ENCODE peak calls at places on chromosomes 12 and 14, in six cellular contexts. One of them, this sample, is unnamed.

GRCh38 chr12:56160160-56160763 is 2.1 kb downstream of the MYL6 start:
- DNase-seq in dermis microvascular lymphatic vessel endothelial cell: peak
- DNase-seq in mucosa of gallbladder: peak
- DNase-seq in D341Med: no peak
- DNase-seq in SW 1271: peak
- DNase-seq in GOT3: no peak
- DNase-seq in this sample: peak

GRCh38 chr12:92938018-92938417 is 8.9 kb upstream of the EEA1 start:
- DNase-seq in D341Med: no peak
- DNase-seq in dermis microvascular lymphatic vessel endothelial cell: no peak
- DNase-seq in mucosa of gallbladder: no peak
- DNase-seq in SW 1271: no peak
- DNase-seq in GOT3: no peak
- DNase-seq in this sample: no peak

GRCh38 chr12:117096643-117097042 is 2.6 kb downstream of the TESC start:
- DNase-seq in dermis microvascular lymphatic vessel endothelial cell: no peak
- DNase-seq in GOT3: no peak
- DNase-seq in mucosa of gallbladder: no peak
- DNase-seq in D341Med: no peak
- DNase-seq in SW 1271: no peak
- DNase-seq in this sample: no peak

GRCh38 chr14:43795600-43796228 is 711.4 kb downstream of the FSCB start:
- DNase-seq in GOT3: no peak
- DNase-seq in dermis microvascular lymphatic vessel endothelial cell: no peak
- DNase-seq in SW 1271: no peak
- DNase-seq in D341Med: peak
- DNase-seq in mucosa of gallbladder: no peak
- DNase-seq in this sample: no peak

GRCh38 chr14:102362084-102362483 is 606 bp downstream of the CINP start:
- DNase-seq in dermis microvascular lymphatic vessel endothelial cell: peak
- DNase-seq in SW 1271: no peak
- DNase-seq in mucosa of gallbladder: no peak
- DNase-seq in GOT3: no peak
- DNase-seq in D341Med: no peak
- DNase-seq in this sample: peak

GRCh38 chr12:12586879-12587675 is 24.4 kb upstream of the DUSP16 start:
- DNase-seq in GOT3: no peak
- DNase-seq in SW 1271: no peak
- DNase-seq in mucosa of gallbladder: no peak
- DNase-seq in dermis microvascular lymphatic vessel endothelial cell: no peak
- DNase-seq in D341Med: no peak
- DNase-seq in this sample: no peak

GRCh38 chr12:94875525-94875924 is 128.0 kb downstream of the NDUFA12 start:
- DNase-seq in GOT3: no peak
- DNase-seq in D341Med: peak
- DNase-seq in mucosa of gallbladder: no peak
- DNase-seq in SW 1271: peak
- DNase-seq in dermis microvascular lymphatic vessel endothelial cell: peak
- DNase-seq in this sample: no peak

GRCh38 chr12:50314629-50315312 is 31.5 kb upstream of the LIMA1 start:
- DNase-seq in mucosa of gallbladder: no peak
- DNase-seq in dermis microvascular lymphatic vessel endothelial cell: peak
- DNase-seq in GOT3: no peak
- DNase-seq in SW 1271: peak
- DNase-seq in D341Med: peak
- DNase-seq in this sample: peak

GRCh38 chr14:82720931-82721330 is 1187.3 kb upstream of the SEL1L start:
- DNase-seq in D341Med: no peak
- DNase-seq in dermis microvascular lymphatic vessel endothelial cell: no peak
- DNase-seq in SW 1271: no peak
- DNase-seq in mucosa of gallbladder: no peak
- DNase-seq in GOT3: no peak
- DNase-seq in this sample: no peak

GRCh38 chr12:121713257-121714155 is 954 bp downstream of the TMEM120B start:
- DNase-seq in dermis microvascular lymphatic vessel endothelial cell: no peak
- DNase-seq in mucosa of gallbladder: no peak
- DNase-seq in D341Med: peak
- DNase-seq in SW 1271: no peak
- DNase-seq in GOT3: no peak
- DNase-seq in this sample: peak

GRCh38 chr12:96044017-96044985 is 8.9 kb upstream of the LTA4H start:
- DNase-seq in dermis microvascular lymphatic vessel endothelial cell: no peak
- DNase-seq in GOT3: no peak
- DNase-seq in D341Med: no peak
- DNase-seq in SW 1271: peak
- DNase-seq in mucosa of gallbladder: no peak
- DNase-seq in this sample: peak

GRCh38 chr14:99264691-99265090 is 7.3 kb downstream of the BCL11B start:
- DNase-seq in GOT3: no peak
- DNase-seq in mucosa of gallbladder: no peak
- DNase-seq in dermis microvascular lymphatic vessel endothelial cell: no peak
- DNase-seq in SW 1271: no peak
- DNase-seq in D341Med: no peak
- DNase-seq in this sample: no peak